ENCODE peak calls at places on chromosomes 12 and 14, in six cellular contexts. J, H, C, R, F and P are unnamed samples.

GRCh38 chr14:53709381-53709780 is 247.2 kb downstream of the BMP4 start:
- DNase-seq in J (no peak), H (no peak), C (no peak), R (no peak), F (no peak), P (no peak)

GRCh38 chr12:71503579-71504470 is 64.2 kb downstream of the LGR5 start:
- DNase-seq in J (peak; percentile 39), H (no peak), C (no peak), R (no peak), F (no peak), P (no peak)

GRCh38 chr14:23953464-23954278 is at the start of gene DHRS4:
- DNase-seq in J (peak; percentile 78), H (peak; percentile 85), C (peak; percentile 85), R (peak; percentile 94), F (peak; percentile 70), P (peak; percentile 91)

GRCh38 chr14:103130965-103131364 is 7.7 kb downstream of the TNFAIP2 start:
- DNase-seq in J (no peak), H (no peak), C (no peak), R (no peak), F (no peak), P (no peak)

GRCh38 chr12:123126294-123127144 is 24.4 kb downstream of the PITPNM2 start:
- DNase-seq in J (no peak), H (no peak), C (peak; percentile 94), R (peak; percentile 83), F (peak; percentile 73), P (no peak)

GRCh38 chr12:57451233-57451778 is 3.8 kb upstream of the INHBE start:
- DNase-seq in J (no peak), H (no peak), C (peak; percentile 35), R (peak; percentile 94), F (no peak), P (no peak)

GRCh38 chr12:84038241-84038640 is 874.4 kb downstream of the SLC6A15 start:
- DNase-seq in J (peak; percentile 26), H (no peak), C (no peak), R (no peak), F (no peak), P (no peak)

GRCh38 chr14:54567634-54568561 is 970 bp downstream of the SAMD4A start:
- DNase-seq in J (peak; percentile 44), H (peak; percentile 50), C (peak; percentile 59), R (peak; percentile 14), F (peak; percentile 18), P (peak; percentile 33)

DNA sequence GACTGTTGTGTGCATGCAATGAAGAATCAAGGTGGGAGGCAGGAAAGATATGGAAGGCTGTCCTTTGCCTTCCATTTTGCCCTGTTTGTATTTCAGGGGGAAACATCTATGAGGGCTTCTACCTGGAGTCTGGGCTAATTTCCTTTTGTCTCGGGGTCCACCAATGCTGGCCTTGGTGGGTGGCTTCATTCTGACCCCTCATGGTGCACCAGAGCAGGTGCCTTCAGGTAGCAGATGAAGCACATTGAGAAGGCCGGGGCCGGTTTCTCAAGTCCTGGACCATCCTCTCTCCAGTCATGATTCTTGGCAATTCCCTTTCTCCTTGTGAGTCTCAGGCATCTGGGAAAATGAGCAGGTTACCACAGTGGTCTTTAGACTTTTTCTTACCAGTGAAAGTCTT is 47.2 kb downstream of the RPH3A start:
- DNase-seq in J (no peak), H (no peak), C (peak; percentile 44), R (no peak), F (no peak), P (no peak)
- H3K27ac ChIP-seq in J (no peak overlapping the region), H (no peak overlapping the region), C (peak overlapping the region; percentile 93), R (no peak overlapping the region), F (no peak overlapping the region), P (no peak overlapping the region)

GRCh38 chr12:6829532-6830220 is 1.5 kb downstream of the P3H3 start:
- DNase-seq in J (no peak), H (no peak), C (peak; percentile 52), R (peak; percentile 66), F (peak; percentile 34), P (no peak)
- H3K27ac ChIP-seq in J (peak overlapping the region; percentile 10), H (peak overlapping the region; percentile 77), C (peak overlapping the region; percentile 96), R (peak overlapping the region; percentile 86), F (peak overlapping the region; percentile 91), P (no peak overlapping the region)

GRCh38 chr12:105466231-105466900 is 135.9 kb downstream of the C12orf75 start:
- DNase-seq in J (no peak), H (no peak), C (no peak), R (no peak), F (no peak), P (no peak)

GRCh38 chr12:105468464-105468863 is 138.0 kb downstream of the C12orf75 start:
- DNase-seq in J (no peak), H (no peak), C (no peak), R (no peak), F (no peak), P (no peak)

GRCh38 chr12:105469182-105469581 is 138.7 kb downstream of the C12orf75 start:
- DNase-seq in J (no peak), H (no peak), C (no peak), R (no peak), F (no peak), P (no peak)

GRCh38 chr12:105467710-105468366 is 137.3 kb downstream of the C12orf75 start:
- DNase-seq in J (no peak), H (no peak), C (no peak), R (no peak), F (no peak), P (no peak)

DNA sequence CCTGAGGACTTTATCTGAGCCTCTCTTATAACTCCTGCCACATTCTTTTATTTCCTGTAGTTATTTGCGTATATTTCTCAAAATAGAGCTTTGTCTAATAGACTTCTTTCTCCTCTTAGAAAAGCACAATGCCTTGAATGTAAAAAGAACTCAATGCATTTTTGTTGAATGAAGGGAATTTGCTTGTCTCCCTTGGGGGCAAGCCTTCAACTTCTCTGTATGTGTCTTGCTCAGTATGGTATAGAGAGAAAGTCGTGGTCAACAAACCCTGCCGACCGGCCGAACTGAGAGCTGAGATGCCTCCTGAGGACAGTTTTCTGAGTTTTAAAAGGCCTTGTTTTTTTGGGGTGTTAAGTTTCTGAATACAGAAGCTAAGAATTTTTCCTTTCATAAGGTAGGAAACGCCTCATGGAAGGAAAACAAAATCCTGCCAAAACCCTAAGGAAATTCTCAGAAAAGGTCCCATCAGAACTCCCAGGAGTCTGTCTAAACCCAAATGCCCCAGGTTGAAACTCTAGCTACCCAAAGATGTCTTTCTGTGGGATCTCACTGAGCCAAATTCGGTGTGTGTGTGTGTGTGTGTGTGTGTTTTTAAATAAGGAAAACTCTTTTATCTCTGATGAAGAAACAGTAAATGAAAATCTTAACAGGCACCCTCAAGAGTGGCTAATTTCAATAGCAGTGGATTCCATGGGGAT is 136.6 kb downstream of the C12orf75 start:
- DNase-seq in J (no peak), H (no peak), C (no peak), R (no peak), F (no peak), P (no peak)
- H3K27ac ChIP-seq in J (no peak overlapping the region), H (peak overlapping the region; percentile 78), C (no peak overlapping the region), R (no peak overlapping the region), F (no peak overlapping the region), P (no peak overlapping the region)

GRCh38 chr14:22835505-22835904 is 880 bp upstream of the MMP14 start:
- DNase-seq in J (no peak), H (no peak), C (no peak), R (no peak), F (no peak), P (no peak)

GRCh38 chr14:22837059-22837749 is 819 bp downstream of the MMP14 start:
- DNase-seq in J (no peak), H (no peak), C (no peak), R (peak; percentile 68), F (peak; percentile 17), P (peak; percentile 73)

GRCh38 chr14:22837750-22838538 is 1.6 kb downstream of the MMP14 start:
- DNase-seq in J (no peak), H (no peak), C (no peak), R (no peak), F (no peak), P (peak; percentile 42)

GRCh38 chr14:22838631-22839041 is 2.3 kb downstream of the MMP14 start:
- DNase-seq in J (no peak), H (no peak), C (no peak), R (no peak), F (no peak), P (no peak)

DNA sequence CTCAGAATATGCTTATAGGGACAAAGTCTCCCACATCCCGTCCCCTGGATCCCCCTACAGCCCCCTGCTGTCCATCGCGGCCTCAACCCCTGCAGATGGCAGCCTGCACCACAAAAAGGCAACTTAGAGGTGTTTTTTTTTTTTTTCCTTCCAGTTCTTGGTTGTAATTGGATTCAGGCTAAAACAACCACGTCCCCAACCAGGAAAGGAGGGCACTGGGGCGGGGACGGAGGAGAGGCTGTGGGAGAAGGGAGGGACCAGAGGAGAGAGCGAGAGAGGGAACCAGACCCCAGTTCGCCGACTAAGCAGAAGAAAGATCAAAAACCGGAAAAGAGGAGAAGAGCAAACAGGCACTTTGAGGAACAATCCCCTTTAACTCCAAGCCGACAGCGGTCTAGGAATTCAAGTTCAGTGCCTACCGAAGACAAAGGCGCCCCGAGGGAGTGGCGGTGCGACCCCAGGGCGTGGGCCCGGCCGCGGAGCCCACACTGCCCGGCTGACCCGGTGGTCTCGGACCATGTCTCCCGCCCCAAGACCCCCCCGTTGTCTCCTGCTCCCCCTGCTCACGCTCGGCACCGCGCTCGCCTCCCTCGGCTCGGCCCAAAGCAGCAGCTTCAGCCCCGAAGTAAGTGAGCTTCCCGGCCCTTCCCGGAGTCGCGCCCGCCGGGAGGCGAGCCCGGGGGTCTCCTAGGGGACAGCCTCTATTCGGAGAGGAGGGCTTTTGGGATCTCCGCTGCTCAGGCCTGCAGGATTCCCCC is at the start of gene MMP14:
- DNase-seq in J (no peak), H (peak; percentile 76), C (no peak), R (no peak), F (peak; percentile 11), P (peak; percentile 63)
- H3K27ac ChIP-seq in J (no peak within 1 kb of the TSS), H (peak within 1 kb of the TSS; percentile 76), C (peak within 1 kb of the TSS; percentile 38), R (no peak within 1 kb of the TSS), F (no peak within 1 kb of the TSS), P (peak within 1 kb of the TSS; percentile 87)

DNA sequence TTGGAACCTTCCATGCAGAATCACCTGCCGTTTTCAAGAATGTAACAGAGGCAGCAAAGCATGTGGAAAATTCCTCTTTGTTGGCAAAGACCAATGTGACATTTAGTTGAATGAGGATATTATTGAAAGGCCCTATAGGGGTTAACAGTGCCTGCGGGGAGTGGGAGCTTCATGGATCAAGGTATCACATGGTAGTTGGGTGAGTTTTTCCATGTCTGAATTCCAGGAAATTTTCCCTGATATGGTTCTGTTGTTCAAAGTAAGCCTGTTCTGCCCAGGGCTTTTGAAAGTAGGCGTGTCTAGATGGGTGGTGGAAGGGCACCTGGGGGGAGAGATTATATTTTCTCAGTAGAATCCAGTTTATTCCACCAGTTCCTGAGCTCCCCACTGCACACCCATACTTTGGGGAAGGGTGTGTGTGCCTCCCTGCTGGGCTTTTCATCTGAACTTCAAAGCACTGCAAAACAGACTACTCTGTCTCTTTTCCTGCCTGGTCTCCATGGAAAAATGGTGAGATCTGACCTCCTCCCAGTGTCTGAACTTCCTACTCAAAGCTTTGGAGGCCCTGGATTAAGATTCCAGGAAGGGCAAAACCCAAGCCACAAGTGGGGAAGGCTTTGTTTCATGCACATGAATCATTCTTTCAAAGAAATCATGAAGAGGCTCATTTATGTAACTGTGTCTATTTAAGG is 223.6 kb downstream of the KTN1 start:
- DNase-seq in J (no peak), H (no peak), C (no peak), R (no peak), F (no peak), P (no peak)
- H3K27ac ChIP-seq in J (no peak overlapping the region), H (no peak overlapping the region), C (peak overlapping the region; percentile 68), R (no peak overlapping the region), F (no peak overlapping the region), P (peak overlapping the region; percentile 79)

GRCh38 chr14:104724981-104725771 is 1.1 kb downstream of the ADSS1 start:
- DNase-seq in J (no peak), H (no peak), C (peak; percentile 68), R (peak; percentile 43), F (no peak), P (no peak)
- H3K27ac ChIP-seq in J (no peak overlapping the region), H (peak overlapping the region; percentile 97), C (peak overlapping the region; percentile 92), R (peak overlapping the region; percentile 30), F (peak overlapping the region; percentile 75), P (no peak overlapping the region)